ENCODE peak calls at places on chromosomes 2 and 18, in six cellular contexts. V, C, U, X, D and W are unnamed samples.

GRCh38 chr2:160109939-160110673 is 47.7 kb upstream of the PLA2R1 start:
- DNase-seq in D (peak; percentile 82), U (peak; percentile 80), X (peak; percentile 85), V (peak; percentile 49), C (peak; percentile 51), W (peak; percentile 41)

GRCh38 chr2:67600946-67601345 is 203.8 kb downstream of the ETAA1 start:
- DNase-seq in D (no peak), X (peak; percentile 66), U (peak; percentile 73), C (no peak), V (no peak), W (no peak)

GRCh38 chr2:134253804-134254203 is at the start of gene MGAT5:
- DNase-seq in V (no peak), X (no peak), C (no peak), D (no peak), U (no peak), W (no peak)

GRCh38 chr18:369224-370010 is 101.6 kb upstream of the THOC1 start:
- DNase-seq in C (no peak), X (no peak), V (no peak), U (peak; percentile 32), D (no peak), W (no peak)

GRCh38 chr2:168365094-168365621 is 90.9 kb upstream of the CERS6 start:
- DNase-seq in D (no peak), C (no peak), V (no peak), X (peak; percentile 4), U (no peak), W (no peak)

GRCh38 chr18:70149616-70150301 is 55.7 kb downstream of the RTTN start:
- DNase-seq in V (no peak), X (no peak), C (no peak), U (no peak), D (no peak), W (no peak)

GRCh38 chr2:111186933-111187332 is 66.2 kb downstream of the BCL2L11 start:
- DNase-seq in V (no peak), X (no peak), U (no peak), C (no peak), D (no peak), W (no peak)

GRCh38 chr2:8821276-8822217 is 15.9 kb downstream of the KIDINS220 start:
- DNase-seq in X (peak; percentile 88), V (no peak), D (peak; percentile 86), U (peak; percentile 56), C (no peak), W (peak; percentile 73)

GRCh38 chr2:227163445-227163997 is 484 bp downstream of the COL4A4 start:
- DNase-seq in U (no peak), X (no peak), V (no peak), D (no peak), C (peak; percentile 56), W (no peak)

GRCh38 chr2:112301171-112301584 is 25.8 kb downstream of the ZC3H6 start:
- DNase-seq in C (no peak), D (no peak), V (no peak), U (peak; percentile 77), X (no peak), W (no peak)

GRCh38 chr2:64359892-64360657 is 93.9 kb upstream of the LGALSL start:
- DNase-seq in X (peak; percentile 95), D (peak; percentile 97), C (peak; percentile 83), U (peak; percentile 92), V (no peak), W (no peak)

GRCh38 chr2:108444941-108445840 is 3.8 kb upstream of the GCC2 start:
- DNase-seq in V (no peak), C (no peak), X (peak; percentile 16), D (no peak), U (peak; percentile 7), W (no peak)

GRCh38 chr2:44941551-44942234 is at the start of gene SIX3:
- DNase-seq in C (no peak), D (no peak), X (no peak), V (peak; percentile 27), U (no peak), W (no peak)

GRCh38 chr18:72107647-72108046 is 436.5 kb downstream of the CBLN2 start:
- DNase-seq in U (no peak), D (no peak), X (peak; percentile 4), C (no peak), V (no peak), W (no peak)

GRCh38 chr2:199404841-199405240 is 52.9 kb downstream of the SATB2 start:
- DNase-seq in X (peak; percentile 74), V (no peak), U (peak; percentile 57), C (no peak), D (no peak), W (no peak)

GRCh38 chr2:26607698-26608097 is 33.5 kb downstream of the CIB4 start:
- DNase-seq in V (no peak), X (no peak), D (no peak), U (no peak), C (no peak), W (no peak)

GRCh38 chr18:39770399-39770798 is 2184.6 kb upstream of the PIK3C3 start:
- DNase-seq in X (no peak), U (no peak), V (no peak), D (no peak), C (no peak), W (no peak)

GRCh38 chr18:69935319-69936190 is 12.1 kb downstream of the CD226 start:
- DNase-seq in D (peak; percentile 64), V (peak; percentile 87), U (no peak), X (no peak), C (peak; percentile 73), W (no peak)

GRCh38 chr2:223047260-223047761 is 4.7 kb upstream of the KCNE4 start:
- DNase-seq in X (peak; percentile 88), C (no peak), U (peak; percentile 97), D (no peak), V (no peak), W (no peak)

GRCh38 chr2:187338679-187339121 is 109.4 kb downstream of the CALCRL start:
- DNase-seq in X (no peak), D (no peak), V (no peak), C (no peak), U (no peak), W (no peak)

GRCh38 chr2:62227386-62228075 is 31.6 kb downstream of the B3GNT2 start:
- DNase-seq in V (no peak), U (peak; percentile 6), D (no peak), X (no peak), C (no peak), W (no peak)

GRCh38 chr18:69123421-69123820 is 277.3 kb upstream of the DOK6 start:
- DNase-seq in D (no peak), C (no peak), V (no peak), X (no peak), U (no peak), W (no peak)

GRCh38 chr2:235390108-235390815 is 103.6 kb upstream of the AGAP1 start:
- DNase-seq in C (no peak), U (peak; percentile 33), D (peak; percentile 62), X (peak; percentile 57), V (peak; percentile 58), W (no peak)

DNA sequence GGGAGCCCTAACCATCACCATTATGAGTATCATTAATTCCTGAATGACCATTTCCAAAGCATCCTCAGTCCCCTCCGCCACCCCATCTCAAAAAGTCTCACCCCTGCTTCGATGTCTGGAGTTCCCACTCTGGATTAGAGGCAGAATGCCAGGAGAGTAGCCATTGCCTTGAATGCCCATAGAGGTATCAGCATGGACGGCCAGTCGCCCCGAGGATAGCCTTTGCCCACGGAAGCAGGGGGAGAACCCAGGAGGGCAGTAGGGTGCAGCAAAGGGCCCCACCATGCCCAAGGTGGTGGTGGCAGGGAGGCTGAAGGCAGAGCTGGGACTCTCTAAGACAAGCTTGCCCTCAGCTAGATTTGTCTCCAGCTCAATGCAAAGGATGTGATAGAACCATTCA is 153.2 kb downstream of the TNS1 start:
- DNase-seq in U (no peak), C (no peak), D (no peak), V (no peak), X (no peak), W (no peak)
- H3K4me1 ChIP-seq in U (peaks cover 32% of the 10 kb centered on the region), C (peaks cover 2% of the 10 kb centered on the region), D (peaks cover 55% of the 10 kb centered on the region), V (no peaks in the 10 kb centered on the region), X (peaks cover 41% of the 10 kb centered on the region), W (no peaks in the 10 kb centered on the region)

DNA sequence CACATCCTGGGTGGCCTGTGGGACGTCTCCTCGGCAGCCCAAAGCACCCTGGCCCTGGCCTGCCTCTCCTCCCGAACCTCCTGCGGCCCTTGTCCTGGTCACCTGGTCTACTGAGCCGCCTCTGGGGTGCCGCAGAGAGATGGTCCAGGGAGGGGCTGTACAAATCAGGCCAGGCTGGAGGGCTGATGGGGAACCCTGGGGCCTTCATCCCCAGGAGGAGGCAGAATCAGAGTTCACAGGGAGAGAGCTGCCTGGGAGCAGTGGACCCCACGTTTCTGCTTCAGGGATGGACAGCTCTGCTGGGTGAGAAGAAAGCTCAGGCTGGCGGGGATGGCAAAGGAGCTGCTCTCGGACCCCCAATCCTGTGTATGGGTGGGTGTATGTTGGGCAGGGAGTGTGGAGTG is 73.2 kb upstream of the SMAD7 start:
- DNase-seq in V (no peak), C (no peak), D (peak; percentile 52), U (no peak), X (no peak), W (no peak)
- H3K4me1 ChIP-seq in V (no peaks in the 10 kb centered on the region), C (peaks cover 8% of the 10 kb centered on the region), D (no peaks in the 10 kb centered on the region), U (peaks cover 2% of the 10 kb centered on the region), X (no peaks in the 10 kb centered on the region), W (no peaks in the 10 kb centered on the region)

DNA sequence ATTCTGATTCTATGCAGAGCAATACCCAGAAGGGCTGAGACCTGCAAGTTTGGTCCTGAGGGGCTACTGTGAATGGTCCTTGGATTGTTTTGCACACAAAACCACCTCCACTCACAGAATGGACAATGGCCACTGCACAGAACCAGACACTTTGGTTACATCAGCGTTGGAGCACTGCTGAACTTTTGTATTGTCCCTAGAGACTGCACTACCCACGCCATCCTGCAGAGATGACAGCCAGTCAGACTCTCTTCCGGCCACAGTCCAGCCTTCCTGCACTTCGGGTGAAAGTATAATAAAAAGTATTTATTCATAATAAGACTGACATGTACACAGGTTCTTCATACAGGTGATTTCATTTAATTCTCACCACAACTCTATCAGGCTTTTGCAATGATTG is 35.7 kb downstream of the CELF4 start:
- DNase-seq in V (no peak), C (peak; percentile 7), X (no peak), U (no peak), D (no peak), W (no peak)
- H3K4me1 ChIP-seq in V (no peaks in the 10 kb centered on the region), C (no peaks in the 10 kb centered on the region), X (no peaks in the 10 kb centered on the region), U (no peaks in the 10 kb centered on the region), D (no peaks in the 10 kb centered on the region), W (no peaks in the 10 kb centered on the region)

GRCh38 chr2:42136832-42137821 is 32.0 kb upstream of the EML4 start:
- DNase-seq in X (peak; percentile 29), C (no peak), V (no peak), U (no peak), D (no peak), W (no peak)

GRCh38 chr2:42132066-42132965 is 36.8 kb upstream of the EML4 start:
- DNase-seq in X (peak; percentile 91), U (peak; percentile 92), D (no peak), C (no peak), V (no peak), W (no peak)

GRCh38 chr2:42135381-42136312 is 33.5 kb upstream of the EML4 start:
- DNase-seq in D (no peak), V (no peak), U (no peak), C (no peak), X (no peak), W (no peak)

GRCh38 chr2:42132966-42133641 is 36.0 kb upstream of the EML4 start:
- DNase-seq in X (peak; percentile 96), V (peak; percentile 92), C (peak; percentile 93), D (peak; percentile 95), U (peak; percentile 98), W (peak; percentile 87)

DNA sequence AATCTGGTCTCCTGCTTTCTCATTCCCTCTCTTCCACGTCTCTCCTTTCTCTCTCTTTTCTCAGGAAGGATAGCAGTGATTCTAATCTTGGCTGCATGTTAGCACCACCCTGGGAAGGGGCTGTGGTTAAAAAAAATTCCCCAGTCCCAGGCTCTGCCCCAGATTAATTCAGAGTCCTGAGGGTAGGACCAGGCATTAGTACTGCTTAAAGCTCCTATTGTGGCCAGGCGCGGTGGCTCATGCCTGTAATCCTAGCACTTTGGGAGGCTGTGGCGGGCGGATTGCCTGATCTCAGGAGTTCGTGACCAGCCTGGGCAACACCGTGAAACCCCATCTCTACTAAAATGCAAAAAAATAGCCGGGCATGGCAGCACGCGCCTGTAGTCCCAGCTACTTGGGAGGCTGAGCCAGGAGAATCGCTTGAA is 35.4 kb upstream of the EML4 start:
- DNase-seq in D (no peak), C (no peak), U (no peak), V (no peak), X (no peak), W (no peak)
- H3K4me1 ChIP-seq in D (no peaks in the 10 kb centered on the region), C (peaks cover 13% of the 10 kb centered on the region), U (peaks cover 31% of the 10 kb centered on the region), V (peaks cover 99% of the 10 kb centered on the region), X (peaks cover 35% of the 10 kb centered on the region), W (no peaks in the 10 kb centered on the region)